ENCODE peak calls at places on chromosome 1, in six cellular contexts. A is type B pancreatic cell, G is BJ, E is mammary epithelial cell, U is pancreas, S is fibroblast of lung. P is an unnamed sample.

GRCh38 chr1:19165501-19165900 is 44.6 kb downstream of the UBR4 start:
- DNase-seq in A (no peak), S (no peak), G (no peak), U (no peak), E (peak; percentile 6), P (no peak)

GRCh38 chr1:185681034-185681633 is 53.1 kb upstream of the HMCN1 start:
- DNase-seq in U (peak; percentile 33), G (no peak), A (no peak), E (peak; percentile 41), S (peak; percentile 50), P (peak; percentile 10)

GRCh38 chr1:172545349-172546004 is 12.5 kb downstream of the SUCO start:
- DNase-seq in E (no peak), A (no peak), U (no peak), G (no peak), S (no peak), P (no peak)

GRCh38 chr1:205450448-205450847 is 5.4 kb downstream of the BLACAT1 start:
- DNase-seq in E (peak; percentile 59), U (no peak), S (no peak), A (no peak), G (no peak), P (no peak)

GRCh38 chr1:89126602-89127001 is 688 bp upstream of the GBP2 start:
- DNase-seq in G (no peak), S (no peak), A (no peak), E (no peak), U (no peak), P (no peak)

GRCh38 chr1:228735871-228736586 is 750 bp downstream of the RHOU start:
- DNase-seq in A (no peak), S (peak; percentile 32), G (no peak), U (peak; percentile 63), E (no peak), P (no peak)

GRCh38 chr1:151542710-151543129 is 2.6 kb downstream of the TUFT1 start:
- DNase-seq in E (peak; percentile 45), G (peak; percentile 84), U (no peak), A (no peak), S (peak; percentile 84), P (no peak)

GRCh38 chr1:92356956-92357355 is 58.1 kb downstream of the RPAP2 start:
- DNase-seq in S (peak; percentile 89), U (no peak), E (peak; percentile 61), A (no peak), G (peak; percentile 28), P (peak; percentile 58)

GRCh38 chr1:1318131-1318652 is 6.3 kb downstream of the INTS11 start:
- DNase-seq in G (peak; percentile 83), S (peak; percentile 96), E (peak; percentile 88), A (no peak), U (peak; percentile 86), P (peak; percentile 89)

GRCh38 chr1:165650981-165651625 is 20.1 kb downstream of the MGST3 start:
- DNase-seq in U (no peak), A (no peak), E (no peak), S (no peak), G (no peak), P (no peak)

GRCh38 chr1:70922196-70922595 is 125.4 kb downstream of the PTGER3 start:
- DNase-seq in U (no peak), E (no peak), S (no peak), A (no peak), G (no peak), P (no peak)

GRCh38 chr1:178609015-178609414 is 96.1 kb downstream of the TEX35 start:
- DNase-seq in U (no peak), E (peak; percentile 86), A (no peak), S (peak; percentile 90), G (peak; percentile 85), P (peak; percentile 71)

GRCh38 chr1:5311634-5312298 is 657.4 kb downstream of the AJAP1 start:
- DNase-seq in U (no peak), E (no peak), S (no peak), G (no peak), A (no peak), P (no peak)

GRCh38 chr1:34268311-34269042 is 91.8 kb downstream of the C1orf94 start:
- DNase-seq in E (no peak), G (peak; percentile 32), S (no peak), U (no peak), A (no peak), P (peak; percentile 8)

GRCh38 chr1:164578474-164579200 is 19.7 kb downstream of the PBX1 start:
- DNase-seq in S (no peak), A (no peak), E (no peak), G (no peak), U (no peak), P (no peak)

GRCh38 chr1:95467036-95467435 is 233.0 kb downstream of the RWDD3 start:
- DNase-seq in A (no peak), G (no peak), S (peak; percentile 4), E (no peak), U (no peak), P (no peak)

GRCh38 chr1:77940921-77941570 is 37.8 kb downstream of the FUBP1 start:
- DNase-seq in S (peak; percentile 35), A (no peak), G (no peak), E (no peak), U (no peak), P (no peak)

GRCh38 chr1:991895-992294 is 8.0 kb downstream of the HES4 start:
- DNase-seq in G (no peak), E (no peak), U (no peak), S (no peak), A (no peak), P (no peak)

GRCh38 chr1:234925440-234926251 is 203.0 kb downstream of the TOMM20 start:
- DNase-seq in U (no peak), E (peak; percentile 99), S (peak; percentile 98), G (peak; percentile 99), A (no peak), P (peak; percentile 88)

GRCh38 chr1:53411541-53412152 is 47.6 kb upstream of the DMRTB1 start:
- DNase-seq in E (no peak), G (no peak), U (no peak), S (no peak), A (no peak), P (no peak)

GRCh38 chr1:98323906-98324358 is 337.6 kb upstream of the SNX7 start:
- DNase-seq in U (no peak), G (peak; percentile 78), E (peak; percentile 89), S (peak; percentile 97), A (no peak), P (peak; percentile 61)

DNA sequence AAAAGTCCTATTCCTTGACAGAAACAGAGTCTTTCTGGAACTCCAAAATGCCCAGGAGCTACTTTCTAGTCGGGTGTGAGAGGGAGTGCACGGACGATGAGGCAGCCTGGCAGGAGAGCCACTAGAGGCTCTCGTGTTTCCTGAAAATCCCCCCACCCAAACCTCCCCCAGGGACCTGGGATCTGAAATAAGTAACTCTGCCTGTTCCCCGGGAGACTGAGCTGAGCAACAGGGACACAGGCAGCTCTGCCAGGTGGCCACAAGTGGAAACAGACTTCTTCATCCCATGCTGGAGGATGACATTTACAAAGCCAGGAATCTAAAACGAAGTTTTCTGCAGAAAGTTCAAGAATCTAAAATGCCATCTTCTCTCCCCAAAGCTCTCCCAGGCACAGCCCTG is 77.1 kb downstream of the ITPKB start:
- DNase-seq in E (no peak), U (no peak), A (no peak), S (peak; percentile 16), G (no peak), P (no peak)
- TF ChIP-seq CTCF in E (no peak), U (no peak), A (no peak), S (no peak), G (no peak), P (no peak)

GRCh38 chr1:107899655-107900054 is 65.3 kb downstream of the VAV3 start:
- DNase-seq in S (no peak), E (peak; percentile 42), U (no peak), G (no peak), A (no peak), P (no peak)

GRCh38 chr1:107895403-107896181 is 69.4 kb downstream of the VAV3 start:
- DNase-seq in E (no peak), A (no peak), U (no peak), S (no peak), G (no peak), P (no peak)

GRCh38 chr1:107900083-107900945 is 64.7 kb downstream of the VAV3 start:
- DNase-seq in A (no peak), S (no peak), U (no peak), G (no peak), E (no peak), P (no peak)

GRCh38 chr1:107896946-107897345 is 68.0 kb downstream of the VAV3 start:
- DNase-seq in E (no peak), S (no peak), G (no peak), U (no peak), A (no peak), P (no peak)

GRCh38 chr1:107897428-107898339 is 67.3 kb downstream of the VAV3 start:
- DNase-seq in A (no peak), E (no peak), S (no peak), G (no peak), U (no peak), P (no peak)
- TF ChIP-seq CTCF in A (no peak), E (peak; percentile 15), S (no peak), G (no peak), U (no peak), P (no peak)

GRCh38 chr1:81305997-81306452 is 494.7 kb upstream of the ADGRL2 start:
- DNase-seq in E (peak; percentile 36), A (no peak), U (no peak), S (peak; percentile 84), G (no peak), P (peak; percentile 34)
- TF ChIP-seq CTCF in E (peak; percentile 55), A (peak; percentile 61), U (no peak), S (peak; percentile 25), G (peak; percentile 41), P (peak; percentile 55)

GRCh38 chr1:168134132-168135041 is 2.3 kb downstream of the GPR161 start:
- DNase-seq in A (no peak), G (no peak), U (no peak), E (no peak), S (no peak), P (no peak)

GRCh38 chr1:168135116-168135981 is 1.4 kb downstream of the GPR161 start:
- DNase-seq in A (no peak), U (no peak), E (peak; percentile 40), S (no peak), G (no peak), P (no peak)

GRCh38 chr1:168137515-168137821 is 738 bp upstream of the GPR161 start:
- DNase-seq in S (no peak), U (no peak), G (no peak), A (no peak), E (no peak), P (no peak)

GRCh38 chr1:168136709-168137514 is at the start of gene GPR161:
- DNase-seq in G (no peak), S (peak; percentile 38), E (peak; percentile 57), A (peak; percentile 72), U (peak; percentile 74), P (no peak)

DNA sequence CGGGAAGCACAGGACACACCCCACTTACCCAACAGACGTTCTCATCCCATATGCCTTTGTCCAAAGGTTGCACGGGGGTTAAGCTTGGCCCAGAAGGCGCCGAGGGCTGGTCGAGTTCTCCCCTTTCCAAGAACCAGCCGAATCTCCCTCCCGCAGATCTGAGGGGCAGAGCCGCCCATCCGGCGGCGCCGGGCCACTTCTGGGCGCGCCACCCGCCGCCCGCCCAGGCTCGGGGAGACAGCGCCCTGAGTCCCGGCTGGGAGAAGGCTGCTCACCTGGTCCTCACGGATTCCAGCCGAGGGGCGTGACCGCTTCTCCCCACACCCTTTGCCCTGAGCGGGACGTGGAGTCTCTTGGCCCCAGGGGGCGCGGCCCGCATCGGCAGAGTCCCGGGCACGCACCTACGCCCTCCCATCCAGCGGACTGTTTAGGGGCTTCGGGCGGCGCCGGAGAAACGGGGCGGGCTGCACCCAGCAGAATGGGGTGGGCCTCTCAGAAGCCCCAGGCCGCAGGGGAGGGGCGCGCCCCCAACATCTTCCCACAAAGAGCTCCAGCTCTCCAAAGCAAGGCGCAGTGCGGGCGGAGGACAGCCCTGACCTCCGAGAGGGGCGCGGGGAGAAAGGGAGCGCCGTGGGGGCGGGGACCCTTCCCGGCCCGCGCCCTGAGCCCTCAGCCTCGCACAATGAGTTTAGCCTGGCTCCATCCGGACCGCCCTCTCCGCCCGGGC is 585 bp downstream of the GPR161 start:
- DNase-seq in A (peak; percentile 79), G (no peak), U (peak; percentile 48), S (peak; percentile 40), E (peak; percentile 48), P (no peak)
- TF ChIP-seq CTCF in A (no peak), G (no peak), U (no peak), S (no peak), E (no peak), P (no peak)